ENCODE peak calls at places on chromosomes 16 and 17, in eight cellular contexts. O, Y, S, D, F, E, P and U are unnamed samples.

GRCh38 chr17:2053380-2054261 is 1.3 kb upstream of the HIC1 start:
- DNase-seq in O (no peak), Y (peak), S (no peak), D (peak), F (peak), E (no peak), P (peak), U (no peak)

GRCh38 chr16:66487580-66488235 is 60.6 kb downstream of the BEAN1 start:
- DNase-seq in O (no peak), Y (no peak), S (no peak), D (peak), F (peak), E (no peak), P (no peak), U (peak)

GRCh38 chr16:14641206-14641605 is 8.5 kb downstream of the BFAR start:
- DNase-seq in O (no peak), Y (no peak), S (no peak), D (no peak), F (no peak), E (no peak), P (no peak), U (no peak)

GRCh38 chr17:36608280-36608679 is 6.9 kb downstream of the MRM1 start:
- DNase-seq in O (no peak), Y (no peak), S (no peak), D (no peak), F (no peak), E (no peak), P (no peak), U (peak)

GRCh38 chr16:76345093-76345735 is 68.0 kb downstream of the CNTNAP4 start:
- DNase-seq in O (no peak), Y (no peak), S (no peak), D (no peak), F (peak), E (peak), P (no peak), U (no peak)

GRCh38 chr16:69859105-69859969 is 91.8 kb upstream of the CLEC18A start:
- DNase-seq in O (no peak), Y (peak), S (no peak), D (peak), F (peak), E (no peak), P (no peak), U (no peak)

GRCh38 chr16:3129137-3130131 is 5.4 kb upstream of the ZNF213 start:
- DNase-seq in O (peak), Y (peak), S (no peak), D (peak), F (peak), E (peak), P (peak), U (no peak)

GRCh38 chr17:74176546-74177001 is 26.9 kb upstream of the RPL38 start:
- DNase-seq in O (peak), Y (no peak), S (no peak), D (peak), F (peak), E (peak), P (peak), U (peak)

GRCh38 chr16:86798247-86799041 is 220.1 kb downstream of the FOXL1 start:
- DNase-seq in O (no peak), Y (no peak), S (no peak), D (no peak), F (peak), E (no peak), P (no peak), U (no peak)

GRCh38 chr17:75872434-75873351 is 5.7 kb downstream of the TRIM47 start:
- DNase-seq in O (peak), Y (peak), S (no peak), D (peak), F (peak), E (no peak), P (peak), U (no peak)

GRCh38 chr16:80899804-80900592 is 95.6 kb upstream of the CDYL2 start:
- DNase-seq in O (peak), Y (peak), S (no peak), D (no peak), F (peak), E (peak), P (peak), U (no peak)

GRCh38 chr16:22089910-22090309 is 2.4 kb upstream of the VWA3A start:
- DNase-seq in O (no peak), Y (no peak), S (no peak), D (no peak), F (no peak), E (no peak), P (no peak), U (no peak)

GRCh38 chr16:70290949-70291519 is 1.7 kb upstream of the AARS1 start:
- DNase-seq in O (no peak), Y (no peak), S (no peak), D (no peak), F (no peak), E (no peak), P (no peak), U (no peak)

GRCh38 chr16:79509221-79509631 is 91.3 kb downstream of the MAF start:
- DNase-seq in O (no peak), Y (no peak), S (no peak), D (no peak), F (peak), E (no peak), P (peak), U (no peak)

GRCh38 chr17:47222032-47222431 is 12.9 kb downstream of the MYL4 start:
- DNase-seq in O (no peak), Y (no peak), S (no peak), D (no peak), F (no peak), E (no peak), P (no peak), U (no peak)

GRCh38 chr17:41689497-41690299 is 1.0 kb downstream of the EIF1 start:
- DNase-seq in O (peak), Y (no peak), S (no peak), D (no peak), F (no peak), E (no peak), P (peak), U (no peak)

GRCh38 chr16:31404353-31405064 is 11.4 kb downstream of the ITGAD start:
- DNase-seq in O (no peak), Y (no peak), S (no peak), D (no peak), F (no peak), E (no peak), P (no peak), U (no peak)

GRCh38 chr16:60815865-60816264 is 1220.4 kb downstream of the CDH8 start:
- DNase-seq in O (no peak), Y (no peak), S (no peak), D (no peak), F (no peak), E (no peak), P (no peak), U (no peak)

GRCh38 chr17:7281953-7282751 is 634 bp downstream of the SLC2A4 start:
- DNase-seq in O (no peak), Y (peak), S (no peak), D (peak), F (peak), E (no peak), P (peak), U (no peak)

GRCh38 chr16:19118938-19119431 is 5.2 kb downstream of the ITPRIPL2 start:
- DNase-seq in O (no peak), Y (no peak), S (no peak), D (no peak), F (no peak), E (peak), P (peak), U (no peak)

GRCh38 chr17:74281799-74282198 is 7.8 kb downstream of the DNAI2 start:
- DNase-seq in O (no peak), Y (no peak), S (no peak), D (no peak), F (peak), E (no peak), P (no peak), U (no peak)

GRCh38 chr16:56866955-56867830 is 2.2 kb downstream of the SLC12A3 start:
- DNase-seq in O (peak), Y (no peak), S (no peak), D (no peak), F (peak), E (peak), P (peak), U (no peak)

GRCh38 chr16:74651841-74652240 is 14.8 kb downstream of the RFWD3 start:
- DNase-seq in O (no peak), Y (no peak), S (no peak), D (no peak), F (no peak), E (no peak), P (no peak), U (no peak)

GRCh38 chr16:74652249-74652648 is 14.4 kb downstream of the RFWD3 start:
- DNase-seq in O (no peak), Y (no peak), S (no peak), D (no peak), F (no peak), E (no peak), P (no peak), U (no peak)

GRCh38 chr16:74654536-74654935 is 12.1 kb downstream of the RFWD3 start:
- DNase-seq in O (no peak), Y (no peak), S (no peak), D (no peak), F (no peak), E (no peak), P (no peak), U (no peak)

DNA sequence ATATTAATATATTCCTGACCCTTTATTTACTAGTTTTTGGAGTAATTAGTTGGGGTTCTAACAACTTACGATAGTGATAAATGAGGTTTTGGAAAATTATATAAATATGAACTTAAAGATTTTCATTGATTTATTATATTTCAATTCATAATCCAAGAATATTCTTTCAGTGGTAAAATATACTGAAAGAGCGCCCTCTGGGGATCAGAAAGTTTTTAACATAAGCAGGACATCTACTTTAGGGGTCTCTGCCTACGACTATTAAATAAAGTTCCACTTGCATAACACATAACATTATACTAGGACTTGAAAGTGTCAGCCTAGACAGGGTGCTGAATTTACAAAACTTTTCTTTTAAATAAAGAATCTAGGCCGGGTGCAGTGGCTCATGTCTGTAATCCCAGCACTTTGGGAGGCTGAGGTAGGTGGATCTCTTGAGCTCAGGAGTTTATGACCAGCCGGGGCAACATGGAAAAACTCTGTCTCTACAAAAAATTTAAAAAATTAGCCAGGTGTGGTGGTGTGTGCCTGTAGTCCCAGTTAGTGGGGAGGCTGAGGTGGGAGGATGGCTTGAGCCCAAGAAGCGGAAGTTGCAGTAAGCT is 15.6 kb downstream of the RFWD3 start:
- DNase-seq in O (no peak), Y (no peak), S (no peak), D (no peak), F (no peak), E (no peak), P (no peak), U (no peak)
- TF ChIP-seq CTCF in O (peak), Y (peak), S (peak), D (peak), F (no peak), E (peak), P (peak), U (peak)

GRCh38 chr16:73268311-73268997 is 220.5 kb upstream of the ZFHX3 start:
- DNase-seq in O (no peak), Y (no peak), S (no peak), D (peak), F (no peak), E (no peak), P (no peak), U (no peak)
- TF ChIP-seq CTCF in O (peak), Y (no peak), S (peak), D (peak), F (no peak), E (peak), P (no peak), U (peak)

GRCh38 chr16:4957720-4958509 is at the start of gene SEC14L5:
- DNase-seq in O (peak), Y (peak), S (peak), D (peak), F (peak), E (peak), P (peak), U (peak)
- TF ChIP-seq CTCF in O (no peak), Y (no peak), S (no peak), D (no peak), F (no peak), E (no peak), P (no peak), U (no peak)

GRCh38 chr17:18027280-18027679 is 11.7 kb downstream of the ATPAF2 start:
- DNase-seq in O (no peak), Y (no peak), S (no peak), D (no peak), F (no peak), E (no peak), P (no peak), U (no peak)

GRCh38 chr17:18028684-18029540 is 10.1 kb downstream of the ATPAF2 start:
- DNase-seq in O (no peak), Y (no peak), S (no peak), D (no peak), F (no peak), E (no peak), P (no peak), U (no peak)

GRCh38 chr17:18025596-18026407 is 13.2 kb downstream of the ATPAF2 start:
- DNase-seq in O (no peak), Y (no peak), S (no peak), D (no peak), F (no peak), E (peak), P (no peak), U (no peak)

GRCh38 chr17:18028114-18028513 is 10.9 kb downstream of the ATPAF2 start:
- DNase-seq in O (no peak), Y (no peak), S (no peak), D (no peak), F (no peak), E (no peak), P (no peak), U (no peak)

DNA sequence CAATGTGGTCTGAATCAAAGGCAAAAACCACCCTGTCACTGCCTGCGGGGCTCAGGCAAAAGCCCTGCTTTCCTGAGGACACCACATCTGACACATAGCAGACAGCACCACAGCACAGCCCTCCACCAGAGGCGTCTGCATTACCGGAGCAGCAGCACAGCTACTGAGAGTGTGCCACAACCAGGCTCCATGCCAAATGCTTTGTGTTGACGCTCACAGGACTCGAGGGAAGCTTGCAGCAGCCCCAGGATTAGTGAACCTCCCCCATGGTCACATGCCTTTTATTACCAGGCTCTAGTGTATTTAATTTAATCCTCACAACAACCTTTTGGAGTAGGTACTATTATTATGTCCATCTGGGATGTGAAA is 12.6 kb downstream of the ATPAF2 start:
- DNase-seq in O (peak), Y (no peak), S (no peak), D (no peak), F (no peak), E (peak), P (no peak), U (no peak)
- TF ChIP-seq CTCF in O (no peak), Y (no peak), S (no peak), D (no peak), F (no peak), E (peak), P (no peak), U (no peak)

DNA sequence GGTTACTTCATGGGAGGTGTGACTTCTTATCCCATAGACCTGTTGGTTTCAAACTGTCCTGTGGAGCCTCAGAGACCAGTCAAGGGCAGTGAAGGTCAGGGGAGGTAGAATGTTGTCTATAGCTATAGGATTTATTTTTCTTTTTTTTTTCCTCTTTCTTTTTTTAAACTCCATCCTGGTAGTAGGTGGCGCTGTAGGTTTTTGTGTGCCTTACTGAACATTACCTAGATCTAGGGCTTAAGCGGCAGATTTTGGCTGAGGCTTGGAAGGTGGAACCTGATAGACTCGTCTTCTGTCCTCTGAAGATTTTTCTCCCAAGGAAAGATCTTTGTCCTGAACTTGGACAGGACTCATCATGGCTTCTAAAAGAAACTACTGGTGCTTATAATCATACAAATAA is 8.2 kb upstream of the LASP1NB start:
- DNase-seq in O (no peak), Y (no peak), S (no peak), D (no peak), F (no peak), E (no peak), P (no peak), U (no peak)
- TF ChIP-seq CTCF in O (no peak), Y (no peak), S (no peak), D (peak), F (no peak), E (no peak), P (no peak), U (peak)

DNA sequence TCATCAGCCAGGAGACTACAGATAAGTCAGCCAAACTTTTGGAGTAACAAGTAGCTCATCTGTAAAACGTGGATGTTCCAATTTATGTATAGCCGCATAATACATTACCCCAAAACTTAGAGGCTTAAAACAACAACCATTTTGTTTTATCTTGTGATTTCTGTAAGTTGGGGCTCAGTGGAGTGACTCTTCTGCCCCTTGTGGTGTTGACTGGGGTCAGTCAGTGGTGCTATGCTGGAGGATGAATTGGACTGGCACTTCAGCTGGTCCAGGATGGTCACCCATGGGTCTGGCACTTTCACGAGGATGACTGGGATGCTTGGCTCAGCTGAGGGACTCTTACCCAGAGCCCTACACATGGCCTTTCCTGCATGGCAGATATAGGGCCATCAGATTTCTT is 172.5 kb downstream of the WWOX start:
- DNase-seq in O (no peak), Y (no peak), S (no peak), D (no peak), F (no peak), E (no peak), P (no peak), U (no peak)
- TF ChIP-seq CTCF in O (no peak), Y (no peak), S (no peak), D (no peak), F (no peak), E (no peak), P (no peak), U (no peak)

DNA sequence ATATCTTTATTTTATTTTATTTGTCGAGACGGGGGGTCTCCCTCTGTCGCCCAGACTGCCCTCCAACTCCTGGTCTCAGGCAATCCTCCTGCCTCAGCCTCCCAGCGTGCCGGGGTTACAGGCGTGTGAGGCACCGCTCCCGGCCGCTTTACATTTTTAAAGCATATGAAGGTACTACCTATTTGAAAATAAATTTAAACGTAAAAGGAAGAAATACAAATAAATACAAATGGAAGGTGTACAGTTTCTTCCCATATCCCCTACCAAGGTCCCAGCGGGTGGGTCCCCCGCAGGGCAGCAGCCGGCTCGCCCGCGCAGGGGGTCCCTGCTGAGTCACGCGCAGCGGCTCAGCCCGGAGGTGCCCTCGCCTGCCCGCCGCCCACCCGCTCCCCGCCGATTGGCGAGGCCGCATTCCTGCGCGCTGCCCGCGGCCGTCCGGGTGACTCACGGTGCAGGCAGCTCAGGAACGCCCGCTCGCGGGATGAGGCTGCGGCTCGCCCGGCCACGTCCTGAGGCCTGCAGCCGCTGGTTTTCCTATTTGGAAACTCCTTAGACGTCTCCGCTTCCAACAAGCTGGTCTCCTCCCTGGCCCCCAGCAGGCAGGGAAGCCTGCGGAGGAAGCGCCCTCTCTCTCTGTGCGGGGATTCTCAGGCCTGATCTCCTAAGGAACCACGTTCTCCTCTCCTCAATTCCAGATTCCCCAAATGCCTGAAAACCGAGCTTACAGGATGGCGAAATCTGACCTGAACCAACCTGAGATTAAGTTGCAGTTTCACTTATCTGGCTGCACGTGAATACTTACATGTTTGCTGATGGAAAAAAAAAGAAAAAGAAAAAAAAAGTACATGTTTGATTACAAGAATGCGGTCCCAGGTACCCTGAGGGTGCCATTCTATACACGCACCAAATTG is 54.8 kb upstream of the MAP3K14 start:
- DNase-seq in O (peak), Y (peak), S (peak), D (peak), F (peak), E (peak), P (peak), U (peak)
- TF ChIP-seq CTCF in O (peak), Y (no peak), S (no peak), D (no peak), F (no peak), E (no peak), P (no peak), U (peak)

GRCh38 chr16:85525464-85526117 is 87.5 kb upstream of the GSE1 start:
- DNase-seq in O (no peak), Y (no peak), S (no peak), D (no peak), F (no peak), E (no peak), P (no peak), U (no peak)
- TF ChIP-seq CTCF in O (no peak), Y (no peak), S (no peak), D (no peak), F (no peak), E (no peak), P (no peak), U (peak)

GRCh38 chr17:81858170-81858966 is 2.0 kb downstream of the P4HB start:
- DNase-seq in O (no peak), Y (no peak), S (no peak), D (no peak), F (no peak), E (no peak), P (no peak), U (peak)

GRCh38 chr17:81851423-81851822 is 8.9 kb downstream of the P4HB start:
- DNase-seq in O (no peak), Y (no peak), S (no peak), D (no peak), F (no peak), E (no peak), P (no peak), U (no peak)

GRCh38 chr17:81858967-81859905 is 1.1 kb downstream of the P4HB start:
- DNase-seq in O (no peak), Y (no peak), S (no peak), D (no peak), F (no peak), E (no peak), P (no peak), U (no peak)

GRCh38 chr17:81852237-81852636 is 8.1 kb downstream of the P4HB start:
- DNase-seq in O (no peak), Y (no peak), S (no peak), D (no peak), F (no peak), E (no peak), P (no peak), U (no peak)

GRCh38 chr17:81854974-81855774 is 5.2 kb downstream of the P4HB start:
- DNase-seq in O (no peak), Y (no peak), S (no peak), D (no peak), F (no peak), E (no peak), P (no peak), U (no peak)
- TF ChIP-seq CTCF in O (no peak), Y (no peak), S (no peak), D (peak), F (no peak), E (no peak), P (no peak), U (no peak)